ENCODE peak calls at places on chromosomes 5 and 9, in seven cellular contexts. B, T, N, W, M, O and S are unnamed samples.

GRCh38 chr5:57082441-57083067 is 91.3 kb upstream of the GPBP1 start:
- DNase-seq in B (peak; percentile 4), T (peak; percentile 35), N (no peak), W (no peak), M (no peak), O (no peak), S (no peak)

GRCh38 chr9:25094518-25094917 is 548.8 kb upstream of the IZUMO3 start:
- DNase-seq in B (no peak), T (no peak), N (no peak), W (no peak), M (no peak), O (no peak), S (no peak)

GRCh38 chr5:16674750-16675149 is 58.0 kb upstream of the RETREG1 start:
- DNase-seq in B (no peak), T (no peak), N (no peak), W (no peak), M (no peak), O (no peak), S (no peak)

GRCh38 chr5:178385472-178385853 is 152.9 kb upstream of the PHYKPL start:
- DNase-seq in B (no peak), T (no peak), N (no peak), W (no peak), M (no peak), O (no peak), S (no peak)

GRCh38 chr5:2782658-2783057 is 31.2 kb upstream of the IRX2 start:
- DNase-seq in B (no peak), T (no peak), N (no peak), W (no peak), M (no peak), O (no peak), S (no peak)

GRCh38 chr5:64861281-64861680 is 92.6 kb downstream of the CWC27 start:
- DNase-seq in B (no peak), T (no peak), N (no peak), W (no peak), M (no peak), O (no peak), S (no peak)

GRCh38 chr5:149646564-149646963 is 65.3 kb downstream of the ARHGEF37 start:
- DNase-seq in B (no peak), T (no peak), N (no peak), W (no peak), M (no peak), O (peak; percentile 73), S (no peak)

GRCh38 chr9:87524061-87524460 is 26.4 kb downstream of the DAPK1 start:
- DNase-seq in B (no peak), T (no peak), N (no peak), W (no peak), M (no peak), O (no peak), S (no peak)

GRCh38 chr9:74985041-74985440 is 32.3 kb upstream of the C9orf40 start:
- DNase-seq in B (no peak), T (no peak), N (no peak), W (no peak), M (no peak), O (no peak), S (no peak)

GRCh38 chr9:74974558-74974957 is 21.8 kb upstream of the C9orf40 start:
- DNase-seq in B (no peak), T (no peak), N (no peak), W (no peak), M (no peak), O (no peak), S (no peak)

GRCh38 chr9:74983709-74984108 is 31.0 kb upstream of the C9orf40 start:
- DNase-seq in B (no peak), T (no peak), N (no peak), W (no peak), M (no peak), O (no peak), S (no peak)

GRCh38 chr9:74975538-74975937 is 22.8 kb upstream of the C9orf40 start:
- DNase-seq in B (no peak), T (no peak), N (no peak), W (no peak), M (no peak), O (no peak), S (no peak)

DNA sequence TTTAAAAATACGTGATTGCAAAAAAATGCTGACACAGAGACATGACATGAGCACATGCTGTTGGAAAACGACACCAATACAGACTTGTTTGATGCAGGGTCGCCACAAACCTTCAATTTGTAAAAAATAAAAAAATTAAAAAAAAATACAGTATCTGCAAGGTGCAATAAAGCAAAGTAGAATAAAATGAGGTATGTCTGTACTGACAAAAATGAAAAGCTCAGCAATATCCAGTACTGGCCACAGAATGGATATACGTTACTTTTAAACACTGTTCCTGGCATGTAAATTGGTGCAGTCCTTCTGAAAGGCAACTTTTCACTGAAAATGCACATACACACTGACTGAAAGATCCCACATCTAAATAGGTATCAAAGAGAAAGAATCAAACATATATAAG is 27.1 kb upstream of the C9orf40 start:
- DNase-seq in B (no peak), T (no peak), N (no peak), W (no peak), M (no peak), O (no peak), S (no peak)
- H3K27me3 ChIP-seq in B (no peaks in the 10 kb centered on the region), T (no peaks in the 10 kb centered on the region), N (no peaks in the 10 kb centered on the region), W (no peaks in the 10 kb centered on the region), M (no peaks in the 10 kb centered on the region), O (no peaks in the 10 kb centered on the region), S (no peaks in the 10 kb centered on the region)

GRCh38 chr9:114086009-114086408 is 7.9 kb upstream of the AMBP start:
- DNase-seq in B (no peak), T (no peak), N (no peak), W (no peak), M (no peak), O (peak; percentile 21), S (no peak)
- H3K27me3 ChIP-seq in B (no peaks in the 10 kb centered on the region), T (peaks cover 35% of the 10 kb centered on the region), N (no peaks in the 10 kb centered on the region), W (peaks cover 22% of the 10 kb centered on the region), M (no peaks in the 10 kb centered on the region), O (no peaks in the 10 kb centered on the region), S (no peaks in the 10 kb centered on the region)

GRCh38 chr5:135557034-135557838 is 21.5 kb upstream of the NEUROG1 start:
- DNase-seq in B (no peak), T (no peak), N (no peak), W (no peak), M (no peak), O (no peak), S (no peak)
- H3K27me3 ChIP-seq in B (peaks cover 3% of the 10 kb centered on the region), T (peaks cover 50% of the 10 kb centered on the region), N (peaks cover 24% of the 10 kb centered on the region), W (peaks cover 37% of the 10 kb centered on the region), M (no peaks in the 10 kb centered on the region), O (no peaks in the 10 kb centered on the region), S (peaks cover 6% of the 10 kb centered on the region)

GRCh38 chr5:95281211-95281610 is 3.7 kb downstream of the MCTP1 start:
- DNase-seq in B (no peak), T (peak; percentile 9), N (no peak), W (no peak), M (no peak), O (no peak), S (no peak)

GRCh38 chr5:95283022-95283615 is 1.8 kb downstream of the MCTP1 start:
- DNase-seq in B (no peak), T (no peak), N (no peak), W (no peak), M (no peak), O (no peak), S (no peak)

GRCh38 chr5:95283761-95284511 is 958 bp downstream of the MCTP1 start:
- DNase-seq in B (peak; percentile 13), T (peak; percentile 45), N (peak; percentile 65), W (no peak), M (no peak), O (no peak), S (peak; percentile 68)

GRCh38 chr5:95284512-95285405 is at the start of gene MCTP1:
- DNase-seq in B (peak; percentile 2), T (peak; percentile 37), N (peak; percentile 64), W (no peak), M (no peak), O (no peak), S (peak; percentile 67)

GRCh38 chr5:95280692-95281091 is 4.2 kb downstream of the MCTP1 start:
- DNase-seq in B (no peak), T (no peak), N (no peak), W (no peak), M (no peak), O (no peak), S (no peak)
- H3K27me3 ChIP-seq in B (peaks cover 28% of the 10 kb centered on the region), T (peaks cover 61% of the 10 kb centered on the region), N (peaks cover 35% of the 10 kb centered on the region), W (peaks cover 26% of the 10 kb centered on the region), M (no peaks in the 10 kb centered on the region), O (peaks cover 9% of the 10 kb centered on the region), S (no peaks in the 10 kb centered on the region)

DNA sequence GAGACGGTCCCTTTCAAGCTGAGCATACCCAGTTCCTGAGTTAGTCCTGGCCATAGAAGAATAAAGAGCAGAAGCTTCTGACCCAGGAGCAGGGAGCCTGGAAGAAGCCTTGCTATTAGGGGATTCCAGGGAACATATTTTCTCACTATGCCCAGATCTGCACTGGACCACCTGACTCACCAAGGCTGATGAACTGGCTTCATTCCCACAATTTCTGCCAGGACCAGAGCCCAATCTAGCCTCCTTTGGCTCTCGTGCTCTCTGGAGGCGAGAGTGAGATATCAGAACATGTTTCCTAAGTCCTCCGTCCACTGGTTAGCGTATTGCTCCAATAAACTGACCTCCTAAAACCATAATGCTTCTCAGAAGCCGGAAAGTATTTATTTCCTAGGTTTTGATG is 9.9 kb downstream of the GABBR2 start:
- DNase-seq in B (no peak), T (no peak), N (no peak), W (no peak), M (no peak), O (no peak), S (no peak)
- H3K27me3 ChIP-seq in B (no peaks in the 10 kb centered on the region), T (peaks cover 76% of the 10 kb centered on the region), N (peaks cover 17% of the 10 kb centered on the region), W (peaks cover 38% of the 10 kb centered on the region), M (no peaks in the 10 kb centered on the region), O (no peaks in the 10 kb centered on the region), S (no peaks in the 10 kb centered on the region)